ENCODE peak calls at places on chromosomes 12 and 14, in six cellular contexts. One of them, this sample, is unnamed.

GRCh38 chr14:96627811-96628775 is 125.9 kb downstream of the PAPOLA start:
- DNase-seq in posterior vena cava: peak
- DNase-seq in NCI-H2029: no peak
- DNase-seq in A549: no peak
- DNase-seq in A172: no peak
- DNase-seq in CD4-positive, CD25-positive, alpha-beta regulatory T cell: no peak
- DNase-seq in this sample: no peak

GRCh38 chr12:55713721-55714120 is 2.1 kb upstream of the BLOC1S1 start:
- DNase-seq in NCI-H2029: no peak
- DNase-seq in CD4-positive, CD25-positive, alpha-beta regulatory T cell: no peak
- DNase-seq in A549: peak
- DNase-seq in A172: no peak
- DNase-seq in posterior vena cava: no peak
- DNase-seq in this sample: no peak

GRCh38 chr12:122870867-122871664 is 24.9 kb downstream of the VPS37B start:
- DNase-seq in CD4-positive, CD25-positive, alpha-beta regulatory T cell: no peak
- DNase-seq in NCI-H2029: peak
- DNase-seq in posterior vena cava: peak
- DNase-seq in A172: no peak
- DNase-seq in A549: no peak
- DNase-seq in this sample: no peak

GRCh38 chr12:89663577-89664357 is 44.9 kb downstream of the ATP2B1 start:
- DNase-seq in A172: peak
- DNase-seq in posterior vena cava: no peak
- DNase-seq in NCI-H2029: no peak
- DNase-seq in CD4-positive, CD25-positive, alpha-beta regulatory T cell: peak
- DNase-seq in A549: no peak
- DNase-seq in this sample: no peak

GRCh38 chr14:66404051-66404450 is 82.1 kb upstream of the CCDC196 start:
- DNase-seq in A549: no peak
- DNase-seq in NCI-H2029: no peak
- DNase-seq in posterior vena cava: no peak
- DNase-seq in A172: no peak
- DNase-seq in CD4-positive, CD25-positive, alpha-beta regulatory T cell: no peak
- DNase-seq in this sample: no peak

GRCh38 chr14:51692646-51693045 is 40.9 kb downstream of the FRMD6 start:
- DNase-seq in A549: no peak
- DNase-seq in NCI-H2029: no peak
- DNase-seq in CD4-positive, CD25-positive, alpha-beta regulatory T cell: no peak
- DNase-seq in A172: no peak
- DNase-seq in posterior vena cava: no peak
- DNase-seq in this sample: no peak

GRCh38 chr12:111753144-111753881 is 13.4 kb upstream of the ALDH2 start:
- DNase-seq in posterior vena cava: peak
- DNase-seq in CD4-positive, CD25-positive, alpha-beta regulatory T cell: no peak
- DNase-seq in NCI-H2029: peak
- DNase-seq in A549: peak
- DNase-seq in A172: peak
- DNase-seq in this sample: no peak

GRCh38 chr14:78498062-78498595 is 328.0 kb downstream of the NRXN3 start:
- DNase-seq in CD4-positive, CD25-positive, alpha-beta regulatory T cell: no peak
- DNase-seq in posterior vena cava: no peak
- DNase-seq in A549: no peak
- DNase-seq in A172: no peak
- DNase-seq in NCI-H2029: no peak
- DNase-seq in this sample: no peak

GRCh38 chr14:103828315-103828967 is 18.9 kb downstream of the PPP1R13B start:
- DNase-seq in posterior vena cava: no peak
- DNase-seq in A549: no peak
- DNase-seq in NCI-H2029: no peak
- DNase-seq in A172: no peak
- DNase-seq in CD4-positive, CD25-positive, alpha-beta regulatory T cell: no peak
- DNase-seq in this sample: no peak

GRCh38 chr12:90026516-90026915 is 317.9 kb upstream of the ATP2B1 start:
- DNase-seq in NCI-H2029: no peak
- DNase-seq in CD4-positive, CD25-positive, alpha-beta regulatory T cell: no peak
- DNase-seq in A549: no peak
- DNase-seq in posterior vena cava: no peak
- DNase-seq in A172: no peak
- DNase-seq in this sample: no peak

GRCh38 chr12:125256537-125256936 is 191.3 kb downstream of the AACS start:
- DNase-seq in A172: no peak
- DNase-seq in CD4-positive, CD25-positive, alpha-beta regulatory T cell: no peak
- DNase-seq in posterior vena cava: no peak
- DNase-seq in NCI-H2029: no peak
- DNase-seq in A549: no peak
- DNase-seq in this sample: no peak

GRCh38 chr14:22282429-22282828 is 306.6 kb downstream of the DAD1 start:
- DNase-seq in NCI-H2029: no peak
- DNase-seq in CD4-positive, CD25-positive, alpha-beta regulatory T cell: no peak
- DNase-seq in posterior vena cava: no peak
- DNase-seq in A172: no peak
- DNase-seq in A549: no peak
- DNase-seq in this sample: no peak

GRCh38 chr12:92987362-92987761 is 58.3 kb upstream of the EEA1 start:
- DNase-seq in A172: peak
- DNase-seq in CD4-positive, CD25-positive, alpha-beta regulatory T cell: peak
- DNase-seq in NCI-H2029: peak
- DNase-seq in posterior vena cava: no peak
- DNase-seq in A549: peak
- DNase-seq in this sample: no peak

GRCh38 chr14:102939820-102940561 is 17.5 kb downstream of the AMN start:
- DNase-seq in CD4-positive, CD25-positive, alpha-beta regulatory T cell: no peak
- DNase-seq in A549: no peak
- DNase-seq in A172: no peak
- DNase-seq in NCI-H2029: no peak
- DNase-seq in posterior vena cava: peak
- DNase-seq in this sample: no peak

GRCh38 chr12:40058721-40059190 is 47.1 kb downstream of the SLC2A13 start:
- DNase-seq in NCI-H2029: no peak
- DNase-seq in CD4-positive, CD25-positive, alpha-beta regulatory T cell: no peak
- DNase-seq in A172: peak
- DNase-seq in A549: no peak
- DNase-seq in posterior vena cava: no peak
- DNase-seq in this sample: no peak

GRCh38 chr14:75672588-75673192 is 11.6 kb downstream of the TTLL5 start:
- DNase-seq in A549: no peak
- DNase-seq in NCI-H2029: no peak
- DNase-seq in A172: no peak
- DNase-seq in posterior vena cava: no peak
- DNase-seq in CD4-positive, CD25-positive, alpha-beta regulatory T cell: no peak
- DNase-seq in this sample: no peak

GRCh38 chr14:22598896-22599244 is 770 bp downstream of the ABHD4 start:
- DNase-seq in posterior vena cava: no peak
- DNase-seq in CD4-positive, CD25-positive, alpha-beta regulatory T cell: peak
- DNase-seq in A549: peak
- DNase-seq in NCI-H2029: no peak
- DNase-seq in A172: peak
- DNase-seq in this sample: no peak

GRCh38 chr14:104586832-104587620 is 7.5 kb downstream of the C14orf180 start:
- DNase-seq in CD4-positive, CD25-positive, alpha-beta regulatory T cell: no peak
- DNase-seq in NCI-H2029: no peak
- DNase-seq in A549: no peak
- DNase-seq in A172: no peak
- DNase-seq in posterior vena cava: no peak
- DNase-seq in this sample: no peak

GRCh38 chr12:104687823-104688573 is 231.2 kb downstream of the CHST11 start:
- DNase-seq in NCI-H2029: no peak
- DNase-seq in CD4-positive, CD25-positive, alpha-beta regulatory T cell: peak
- DNase-seq in A172: no peak
- DNase-seq in A549: no peak
- DNase-seq in posterior vena cava: no peak
- DNase-seq in this sample: no peak

GRCh38 chr12:2642176-2642892 is 152.4 kb upstream of the FKBP4 start:
- DNase-seq in CD4-positive, CD25-positive, alpha-beta regulatory T cell: peak
- DNase-seq in A549: no peak
- DNase-seq in A172: no peak
- DNase-seq in NCI-H2029: no peak
- DNase-seq in posterior vena cava: no peak
- DNase-seq in this sample: no peak

GRCh38 chr14:69880051-69880487 is 853 bp downstream of the SMOC1 start:
- DNase-seq in posterior vena cava: no peak
- DNase-seq in NCI-H2029: no peak
- DNase-seq in CD4-positive, CD25-positive, alpha-beta regulatory T cell: no peak
- DNase-seq in A549: no peak
- DNase-seq in A172: no peak
- DNase-seq in this sample: no peak

GRCh38 chr12:75260316-75260715 is 50.7 kb upstream of the KCNC2 start:
- DNase-seq in NCI-H2029: no peak
- DNase-seq in A172: no peak
- DNase-seq in A549: no peak
- DNase-seq in posterior vena cava: no peak
- DNase-seq in CD4-positive, CD25-positive, alpha-beta regulatory T cell: no peak
- DNase-seq in this sample: no peak

GRCh38 chr12:49984960-49985359 is 12.2 kb downstream of the AQP6 start:
- DNase-seq in posterior vena cava: no peak
- DNase-seq in A172: no peak
- DNase-seq in NCI-H2029: no peak
- DNase-seq in CD4-positive, CD25-positive, alpha-beta regulatory T cell: no peak
- DNase-seq in A549: no peak
- DNase-seq in this sample: no peak

GRCh38 chr12:116171549-116171948 is 105.9 kb downstream of the MED13L start:
- DNase-seq in A172: no peak
- DNase-seq in posterior vena cava: no peak
- DNase-seq in CD4-positive, CD25-positive, alpha-beta regulatory T cell: no peak
- DNase-seq in NCI-H2029: no peak
- DNase-seq in A549: no peak
- DNase-seq in this sample: no peak

GRCh38 chr12:105164068-105164467 is 56.5 kb downstream of the WASHC4 start:
- DNase-seq in A549: no peak
- DNase-seq in NCI-H2029: no peak
- DNase-seq in posterior vena cava: no peak
- DNase-seq in A172: peak
- DNase-seq in CD4-positive, CD25-positive, alpha-beta regulatory T cell: no peak
- DNase-seq in this sample: peak

GRCh38 chr14:24273422-24273998 is 2.1 kb upstream of the RABGGTA start:
- DNase-seq in NCI-H2029: no peak
- DNase-seq in CD4-positive, CD25-positive, alpha-beta regulatory T cell: peak
- DNase-seq in A549: peak
- DNase-seq in A172: no peak
- DNase-seq in posterior vena cava: no peak
- DNase-seq in this sample: no peak

GRCh38 chr12:95224202-95225170 is 6.9 kb downstream of the VEZT start:
- DNase-seq in A172: peak
- DNase-seq in NCI-H2029: no peak
- DNase-seq in A549: no peak
- DNase-seq in CD4-positive, CD25-positive, alpha-beta regulatory T cell: peak
- DNase-seq in posterior vena cava: no peak
- DNase-seq in this sample: no peak

GRCh38 chr12:27333311-27334009 is 824 bp downstream of the BMAL2 start:
- DNase-seq in A172: no peak
- DNase-seq in posterior vena cava: peak
- DNase-seq in A549: no peak
- DNase-seq in CD4-positive, CD25-positive, alpha-beta regulatory T cell: peak
- DNase-seq in NCI-H2029: peak
- DNase-seq in this sample: no peak

GRCh38 chr12:62738611-62739010 is 196.3 kb downstream of the PPM1H start:
- DNase-seq in NCI-H2029: no peak
- DNase-seq in A549: no peak
- DNase-seq in CD4-positive, CD25-positive, alpha-beta regulatory T cell: no peak
- DNase-seq in A172: no peak
- DNase-seq in posterior vena cava: no peak
- DNase-seq in this sample: no peak

GRCh38 chr14:47674546-47675238 is 713 bp downstream of the MDGA2 start:
- DNase-seq in CD4-positive, CD25-positive, alpha-beta regulatory T cell: no peak
- DNase-seq in A549: no peak
- DNase-seq in A172: no peak
- DNase-seq in posterior vena cava: peak
- DNase-seq in NCI-H2029: no peak
- DNase-seq in this sample: no peak

GRCh38 chr14:22122227-22123187 is 448.9 kb upstream of the OR4E1 start:
- DNase-seq in A549: no peak
- DNase-seq in CD4-positive, CD25-positive, alpha-beta regulatory T cell: peak
- DNase-seq in A172: no peak
- DNase-seq in posterior vena cava: no peak
- DNase-seq in NCI-H2029: no peak
- DNase-seq in this sample: no peak

GRCh38 chr14:39005044-39005736 is 97.8 kb downstream of the SEC23A start:
- DNase-seq in CD4-positive, CD25-positive, alpha-beta regulatory T cell: no peak
- DNase-seq in NCI-H2029: no peak
- DNase-seq in A549: no peak
- DNase-seq in A172: no peak
- DNase-seq in posterior vena cava: no peak
- DNase-seq in this sample: no peak

GRCh38 chr12:94183702-94184379 is 35.5 kb downstream of the PLXNC1 start:
- DNase-seq in NCI-H2029: no peak
- DNase-seq in posterior vena cava: no peak
- DNase-seq in A172: no peak
- DNase-seq in CD4-positive, CD25-positive, alpha-beta regulatory T cell: no peak
- DNase-seq in A549: no peak
- DNase-seq in this sample: no peak

GRCh38 chr14:74508292-74508731 is 14.7 kb downstream of the ISCA2 start:
- DNase-seq in A549: no peak
- DNase-seq in A172: no peak
- DNase-seq in NCI-H2029: no peak
- DNase-seq in posterior vena cava: peak
- DNase-seq in CD4-positive, CD25-positive, alpha-beta regulatory T cell: no peak
- DNase-seq in this sample: no peak

GRCh38 chr12:10182662-10183061 is 3.8 kb downstream of the TMEM52B start:
- DNase-seq in posterior vena cava: no peak
- DNase-seq in CD4-positive, CD25-positive, alpha-beta regulatory T cell: no peak
- DNase-seq in A172: peak
- DNase-seq in NCI-H2029: no peak
- DNase-seq in A549: no peak
- DNase-seq in this sample: no peak

GRCh38 chr12:48771588-48772112 is 17.2 kb downstream of the ADCY6 start:
- DNase-seq in posterior vena cava: no peak
- DNase-seq in A172: no peak
- DNase-seq in A549: no peak
- DNase-seq in NCI-H2029: no peak
- DNase-seq in CD4-positive, CD25-positive, alpha-beta regulatory T cell: no peak
- DNase-seq in this sample: no peak